ENCODE peak calls at places on chromosomes 3 and 15, in four cellular contexts. K is H1, T is HepG2, E is K562. M is an unnamed sample.
A peak's percentile ranks its signal among the peaks of the same experiment; 100 is the strongest.

GRCh38 chr15:23647421-23648375 is at the start of gene MAGEL2:
- DNase-seq in K (no peak), T (no peak), E (no peak), M (no peak)

GRCh38 chr3:55245391-55245790 is 241.7 kb downstream of the WNT5A start:
- DNase-seq in K (no peak), T (no peak), E (no peak), M (no peak)

GRCh38 chr3:162845918-162846317 is 1349.3 kb downstream of the OTOL1 start:
- DNase-seq in K (no peak), T (no peak), E (no peak), M (no peak)

GRCh38 chr3:104831076-104831475 is 535.6 kb upstream of the ALCAM start:
- DNase-seq in K (no peak), T (no peak), E (no peak), M (no peak)

GRCh38 chr15:88894819-88895767 is at the start of gene HAPLN3:
- DNase-seq in K (no peak), T (no peak), E (peak; percentile 57), M (peak; percentile 60)

GRCh38 chr3:180401226-180401625 is 200.7 kb upstream of the TTC14 start:
- DNase-seq in K (no peak), T (no peak), E (no peak), M (no peak)

GRCh38 chr15:67520276-67520975 is 505 bp upstream of the C15orf61 start:
- DNase-seq in K (no peak), T (no peak), E (no peak), M (no peak)

GRCh38 chr15:60582370-60583036 is 103.6 kb upstream of the ICE2 start:
- DNase-seq in K (no peak), T (peak; percentile 45), E (no peak), M (no peak)

GRCh38 chr15:20106026-20106425 is 435.6 kb downstream of the GOLGA6L6 start:
- DNase-seq in K (no peak), T (no peak), E (no peak), M (no peak)

GRCh38 chr3:100075731-100076543 is 38.4 kb downstream of the FILIP1L start:
- DNase-seq in K (no peak), T (peak; percentile 99), E (peak; percentile 22), M (no peak)

GRCh38 chr3:45890405-45890804 is 4.1 kb downstream of the CCR9 start:
- DNase-seq in K (no peak), T (no peak), E (no peak), M (no peak)

GRCh38 chr15:51755790-51756189 is 4.4 kb downstream of the TMOD2 start:
- DNase-seq in K (no peak), T (no peak), E (no peak), M (no peak)

DNA sequence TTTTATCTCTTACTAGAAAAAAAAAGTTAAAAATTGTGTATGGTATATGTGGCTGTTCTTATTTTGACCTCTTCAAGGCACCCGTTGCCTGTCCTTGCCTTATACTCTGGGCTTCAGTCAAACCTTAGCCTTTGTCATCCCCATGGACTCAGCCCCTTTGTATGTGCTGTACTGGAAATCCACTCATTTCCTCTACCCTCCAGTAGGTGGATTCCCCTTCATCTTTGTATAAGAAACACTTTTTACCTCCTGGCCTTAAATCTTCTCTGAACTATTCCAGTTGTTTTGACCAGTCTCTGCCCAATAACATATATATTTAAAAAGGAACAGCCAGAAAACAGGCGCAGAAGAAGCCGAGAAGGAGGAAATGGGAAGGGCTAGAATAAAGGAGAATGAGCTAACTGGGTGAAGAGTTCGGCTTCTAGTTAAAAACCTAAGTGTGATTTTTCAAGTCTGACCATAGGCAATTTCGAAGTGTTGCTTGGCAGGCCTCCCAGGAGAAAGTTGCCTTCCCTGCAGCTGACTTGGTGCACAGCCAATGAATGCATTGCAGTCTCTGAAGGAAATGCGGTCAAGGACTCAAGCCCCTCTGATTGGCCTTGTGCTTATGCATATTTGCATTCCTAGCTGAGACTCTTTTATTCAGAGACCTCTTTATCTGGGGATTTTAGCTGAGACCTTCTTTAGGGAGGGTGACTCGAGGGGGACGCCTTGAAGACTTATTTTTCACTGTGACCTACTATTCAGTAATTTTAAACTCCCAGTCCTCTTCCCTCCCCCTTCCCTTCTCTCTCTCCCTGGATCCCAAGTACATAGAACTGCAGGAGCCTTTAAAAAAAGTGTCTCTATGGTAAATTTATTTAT is 277.4 kb downstream of the ROBO1 start:
- DNase-seq in K (no peak), T (no peak), E (no peak), M (no peak)
- TF ChIP-seq JUN in K (no peak), T (no peak), E (no peak), M (no peak)

DNA sequence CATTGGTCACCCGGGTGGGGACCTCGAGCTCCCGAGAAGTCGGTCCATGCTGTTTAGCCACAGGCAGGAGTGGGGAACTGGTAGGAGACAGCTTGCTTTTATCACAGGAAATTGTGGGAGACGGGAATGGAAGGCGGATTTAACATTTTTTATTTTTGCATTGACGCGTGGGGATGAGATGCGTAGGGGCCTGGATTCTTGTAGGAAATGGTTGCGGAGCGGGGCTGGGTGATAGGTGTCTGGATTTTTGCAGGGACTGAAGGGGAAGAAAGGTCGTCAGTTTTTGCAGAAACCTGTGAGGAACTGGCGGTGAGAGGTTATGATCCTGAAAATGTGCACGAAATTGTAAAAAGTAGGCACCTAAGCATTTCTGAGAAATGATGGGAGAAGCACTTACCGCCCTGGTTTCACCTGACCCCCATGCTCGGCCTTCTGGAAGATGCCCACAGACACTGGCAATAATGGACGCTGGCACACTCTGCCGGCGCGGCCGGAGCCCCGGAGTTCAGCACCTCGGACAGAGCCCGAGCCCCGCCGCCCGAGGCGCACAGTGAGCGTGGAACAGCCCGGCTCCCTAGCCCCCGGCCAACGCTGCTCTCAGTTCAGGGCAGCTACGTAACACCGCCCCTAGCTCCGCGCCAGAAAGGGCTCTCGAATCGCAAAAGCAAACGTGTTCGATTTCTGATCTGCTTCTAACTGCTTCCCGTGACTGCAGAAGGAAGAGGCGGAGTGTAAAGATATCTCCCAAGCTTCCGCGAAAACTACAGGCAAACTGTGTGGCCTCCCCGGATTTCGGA is 928 bp downstream of the ANKRD34C start:
- DNase-seq in K (no peak), T (no peak), E (peak; percentile 56), M (peak; percentile 42)
- TF ChIP-seq CHD2 in K (no peak), T (no peak), E (no peak), M (no peak)

GRCh38 chr3:39267631-39268553 is 11.9 kb downstream of the CX3CR1 start:
- DNase-seq in K (no peak), T (no peak), E (no peak), M (no peak)
- TF ChIP-seq JUN in K (no peak), T (no peak), E (no peak), M (no peak)

GRCh38 chr15:31130576-31131237 is 29.2 kb upstream of the TRPM1 start:
- DNase-seq in K (no peak), T (no peak), E (no peak), M (no peak)
- TF ChIP-seq CHD2 in K (no peak), T (no peak), E (no peak), M (no peak)

DNA sequence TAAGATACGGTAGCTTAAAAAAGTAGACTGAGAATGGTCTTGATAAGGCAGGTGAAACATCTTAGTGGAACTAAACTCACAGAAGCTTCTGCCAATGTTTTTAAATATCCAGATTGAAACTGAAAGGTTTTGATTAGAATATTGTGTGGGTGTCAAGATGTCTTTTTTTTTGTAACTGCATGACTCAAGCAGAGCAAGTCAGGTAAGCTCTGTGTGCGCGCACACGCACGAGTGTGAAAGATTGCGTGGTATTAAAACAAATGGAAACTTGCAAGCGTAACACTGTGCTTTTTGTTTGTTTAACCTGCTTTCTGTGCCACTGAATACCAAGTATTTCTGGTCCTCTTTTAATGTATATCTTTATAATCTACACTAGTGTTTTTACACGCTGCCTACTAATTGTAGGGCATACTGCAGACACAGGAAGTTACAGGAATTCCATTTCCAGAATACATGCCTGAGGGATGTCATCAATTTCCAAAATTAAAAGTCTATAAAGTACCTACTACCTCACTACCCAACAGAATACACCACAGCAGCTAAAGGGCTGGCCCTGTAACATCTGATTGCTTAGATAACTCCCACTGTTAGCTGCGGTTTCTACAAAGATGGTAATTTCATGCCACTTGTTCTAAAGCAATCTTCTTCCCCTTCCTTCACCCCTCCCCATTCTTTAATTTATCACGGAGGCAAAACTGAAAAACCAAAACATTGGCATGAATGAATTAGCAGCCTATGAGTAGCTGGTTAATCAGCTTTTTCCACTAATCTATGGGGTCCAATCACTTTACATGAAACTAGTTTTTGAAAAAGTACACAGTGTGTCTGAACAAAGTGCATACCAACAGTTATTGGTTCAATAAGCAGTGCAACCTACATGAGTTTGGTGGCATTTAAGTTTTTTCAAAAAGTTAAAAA is 472.7 kb downstream of the SHQ1 start:
- DNase-seq in K (no peak), T (no peak), E (no peak), M (no peak)
- TF ChIP-seq JUN in K (no peak), T (no peak), E (no peak), M (no peak)

GRCh38 chr3:72039677-72040076 is 254.7 kb upstream of the PROK2 start:
- DNase-seq in K (no peak), T (no peak), E (no peak), M (no peak)
- TF ChIP-seq CHD2 in K (no peak), T (no peak), E (no peak), M (no peak)